ENCODE peak calls at places on chromosome 4, in five cellular contexts. One of them, this sample, is unnamed.

GRCh38 chr4:7019367-7019766 is 23.8 kb upstream of the TADA2B start:
- DNase-seq in tibial artery: no peak
- DNase-seq in HCT116: no peak
- DNase-seq in fibroblast of pulmonary artery: no peak
- DNase-seq in brain microvascular endothelial cell: no peak
- DNase-seq in this sample: no peak

GRCh38 chr4:26372525-26373172 is 51.8 kb downstream of the RBPJ start:
- DNase-seq in fibroblast of pulmonary artery: peak; percentile 77
- DNase-seq in tibial artery: no peak
- DNase-seq in HCT116: no peak
- DNase-seq in brain microvascular endothelial cell: peak; percentile 63
- DNase-seq in this sample: peak; percentile 16

GRCh38 chr4:141575884-141576283 is 60.5 kb upstream of the IL15 start:
- DNase-seq in HCT116: no peak
- DNase-seq in brain microvascular endothelial cell: no peak
- DNase-seq in fibroblast of pulmonary artery: no peak
- DNase-seq in tibial artery: no peak
- DNase-seq in this sample: no peak

GRCh38 chr4:101018836-101019235 is 328.5 kb downstream of the PPP3CA start:
- DNase-seq in brain microvascular endothelial cell: no peak
- DNase-seq in fibroblast of pulmonary artery: no peak
- DNase-seq in tibial artery: no peak
- DNase-seq in HCT116: no peak
- DNase-seq in this sample: no peak

GRCh38 chr4:143337600-143338287 is 1.1 kb downstream of the GAB1 start:
- DNase-seq in HCT116: no peak
- DNase-seq in fibroblast of pulmonary artery: peak; percentile 50
- DNase-seq in tibial artery: peak; percentile 49
- DNase-seq in brain microvascular endothelial cell: peak; percentile 37
- DNase-seq in this sample: peak; percentile 54

GRCh38 chr4:13399257-13399656 is 84.9 kb downstream of the RAB28 start:
- DNase-seq in brain microvascular endothelial cell: no peak
- DNase-seq in tibial artery: no peak
- DNase-seq in HCT116: no peak
- DNase-seq in fibroblast of pulmonary artery: peak; percentile 41
- DNase-seq in this sample: no peak

GRCh38 chr4:19689511-19689910 is 562.2 kb upstream of the SLIT2 start:
- DNase-seq in fibroblast of pulmonary artery: peak; percentile 89
- DNase-seq in brain microvascular endothelial cell: peak; percentile 79
- DNase-seq in HCT116: no peak
- DNase-seq in tibial artery: no peak
- DNase-seq in this sample: no peak

GRCh38 chr4:15936495-15936894 is 2.0 kb downstream of the FGFBP1 start:
- DNase-seq in fibroblast of pulmonary artery: no peak
- DNase-seq in brain microvascular endothelial cell: no peak
- DNase-seq in HCT116: no peak
- DNase-seq in tibial artery: no peak
- DNase-seq in this sample: no peak

GRCh38 chr4:15034071-15034764 is 31.9 kb downstream of the CPEB2 start:
- DNase-seq in tibial artery: no peak
- DNase-seq in fibroblast of pulmonary artery: peak; percentile 34
- DNase-seq in HCT116: no peak
- DNase-seq in brain microvascular endothelial cell: peak; percentile 77
- DNase-seq in this sample: no peak

GRCh38 chr4:140870427-140870826 is 114.2 kb upstream of the TBC1D9 start:
- DNase-seq in fibroblast of pulmonary artery: no peak
- DNase-seq in tibial artery: no peak
- DNase-seq in brain microvascular endothelial cell: no peak
- DNase-seq in HCT116: no peak
- DNase-seq in this sample: no peak

GRCh38 chr4:105619193-105619931 is 66.9 kb downstream of the ARHGEF38 start:
- DNase-seq in fibroblast of pulmonary artery: peak; percentile 51
- DNase-seq in tibial artery: peak; percentile 65
- DNase-seq in HCT116: no peak
- DNase-seq in brain microvascular endothelial cell: no peak
- DNase-seq in this sample: no peak

GRCh38 chr4:139522457-139522856 is 33.6 kb downstream of the SETD7 start:
- DNase-seq in tibial artery: no peak
- DNase-seq in HCT116: no peak
- DNase-seq in brain microvascular endothelial cell: no peak
- DNase-seq in fibroblast of pulmonary artery: no peak
- DNase-seq in this sample: peak; percentile 36

GRCh38 chr4:113901994-113902787 is 77.3 kb downstream of the ARSJ start:
- DNase-seq in HCT116: no peak
- DNase-seq in fibroblast of pulmonary artery: no peak
- DNase-seq in tibial artery: no peak
- DNase-seq in brain microvascular endothelial cell: no peak
- DNase-seq in this sample: no peak

GRCh38 chr4:188682321-188682720 is 543.1 kb downstream of the TRIML1 start:
- DNase-seq in tibial artery: no peak
- DNase-seq in fibroblast of pulmonary artery: no peak
- DNase-seq in brain microvascular endothelial cell: no peak
- DNase-seq in HCT116: no peak
- DNase-seq in this sample: no peak

GRCh38 chr4:156695163-156695562 is 276.4 kb downstream of the PDGFC start:
- DNase-seq in fibroblast of pulmonary artery: no peak
- DNase-seq in HCT116: no peak
- DNase-seq in brain microvascular endothelial cell: no peak
- DNase-seq in tibial artery: no peak
- DNase-seq in this sample: no peak

GRCh38 chr4:182560358-182560757 is 317.2 kb downstream of the TENM3 start:
- DNase-seq in brain microvascular endothelial cell: peak; percentile 50
- DNase-seq in tibial artery: no peak
- DNase-seq in fibroblast of pulmonary artery: no peak
- DNase-seq in HCT116: no peak
- DNase-seq in this sample: peak; percentile 94

GRCh38 chr4:140061194-140061593 is 92.8 kb downstream of the MAML3 start:
- DNase-seq in HCT116: no peak
- DNase-seq in brain microvascular endothelial cell: peak; percentile 50
- DNase-seq in fibroblast of pulmonary artery: peak; percentile 56
- DNase-seq in tibial artery: no peak
- DNase-seq in this sample: no peak

DNA sequence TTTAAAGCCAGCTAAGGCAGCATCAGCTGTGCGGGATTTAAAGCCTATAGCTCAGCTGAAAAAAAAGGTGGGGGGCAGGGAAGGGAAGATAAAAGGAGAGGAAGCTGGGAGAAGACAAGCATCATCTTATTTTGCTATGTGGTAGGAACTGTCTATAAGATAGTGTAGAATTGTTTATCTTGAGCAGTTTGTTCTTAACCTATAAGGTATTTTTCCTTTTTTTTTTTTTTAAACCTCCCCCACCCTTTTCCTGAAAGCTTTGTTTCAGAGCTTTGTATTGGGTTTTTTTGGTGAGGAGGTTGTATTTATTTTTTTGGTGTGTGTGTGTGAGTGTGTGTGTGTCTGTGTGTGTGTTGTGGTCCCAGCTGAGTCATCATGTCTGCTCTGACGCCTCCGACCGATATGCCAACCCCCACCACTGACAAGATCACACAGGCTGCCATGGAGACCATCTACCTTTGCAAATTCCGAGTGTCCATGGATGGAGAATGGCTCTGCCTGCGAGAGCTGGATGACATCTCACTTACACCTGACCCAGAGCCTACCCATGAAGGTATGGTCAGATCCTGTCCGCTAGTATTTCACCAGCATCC is 531 bp downstream of the RUFY3 start:
- DNase-seq in brain microvascular endothelial cell: peak; percentile 86
- DNase-seq in HCT116: no peak
- DNase-seq in fibroblast of pulmonary artery: peak; percentile 75
- DNase-seq in tibial artery: no peak
- DNase-seq in this sample: no peak
- H3K4me3 ChIP-seq in brain microvascular endothelial cell: peak overlapping the region; percentile 60
- H3K4me3 ChIP-seq in HCT116: no peak overlapping the region
- H3K4me3 ChIP-seq in fibroblast of pulmonary artery: peak overlapping the region; percentile 68
- H3K4me3 ChIP-seq in tibial artery: peak overlapping the region; percentile 53
- H3K4me3 ChIP-seq in this sample: peak overlapping the region; percentile 0

GRCh38 chr4:134024251-134024650 is 177.3 kb downstream of the PABPC4L start:
- DNase-seq in fibroblast of pulmonary artery: peak; percentile 17
- DNase-seq in HCT116: peak; percentile 34
- DNase-seq in brain microvascular endothelial cell: no peak
- DNase-seq in tibial artery: no peak
- DNase-seq in this sample: peak; percentile 43

GRCh38 chr4:134028411-134028810 is 173.2 kb downstream of the PABPC4L start:
- DNase-seq in fibroblast of pulmonary artery: no peak
- DNase-seq in tibial artery: no peak
- DNase-seq in HCT116: no peak
- DNase-seq in brain microvascular endothelial cell: no peak
- DNase-seq in this sample: no peak

GRCh38 chr4:134027931-134028330 is 173.7 kb downstream of the PABPC4L start:
- DNase-seq in fibroblast of pulmonary artery: peak; percentile 90
- DNase-seq in HCT116: peak; percentile 12
- DNase-seq in tibial artery: no peak
- DNase-seq in brain microvascular endothelial cell: peak; percentile 89
- DNase-seq in this sample: no peak
- H3K4me3 ChIP-seq in fibroblast of pulmonary artery: no peak overlapping the region
- H3K4me3 ChIP-seq in HCT116: no peak overlapping the region
- H3K4me3 ChIP-seq in tibial artery: no peak overlapping the region
- H3K4me3 ChIP-seq in brain microvascular endothelial cell: no peak overlapping the region
- H3K4me3 ChIP-seq in this sample: no peak overlapping the region

DNA sequence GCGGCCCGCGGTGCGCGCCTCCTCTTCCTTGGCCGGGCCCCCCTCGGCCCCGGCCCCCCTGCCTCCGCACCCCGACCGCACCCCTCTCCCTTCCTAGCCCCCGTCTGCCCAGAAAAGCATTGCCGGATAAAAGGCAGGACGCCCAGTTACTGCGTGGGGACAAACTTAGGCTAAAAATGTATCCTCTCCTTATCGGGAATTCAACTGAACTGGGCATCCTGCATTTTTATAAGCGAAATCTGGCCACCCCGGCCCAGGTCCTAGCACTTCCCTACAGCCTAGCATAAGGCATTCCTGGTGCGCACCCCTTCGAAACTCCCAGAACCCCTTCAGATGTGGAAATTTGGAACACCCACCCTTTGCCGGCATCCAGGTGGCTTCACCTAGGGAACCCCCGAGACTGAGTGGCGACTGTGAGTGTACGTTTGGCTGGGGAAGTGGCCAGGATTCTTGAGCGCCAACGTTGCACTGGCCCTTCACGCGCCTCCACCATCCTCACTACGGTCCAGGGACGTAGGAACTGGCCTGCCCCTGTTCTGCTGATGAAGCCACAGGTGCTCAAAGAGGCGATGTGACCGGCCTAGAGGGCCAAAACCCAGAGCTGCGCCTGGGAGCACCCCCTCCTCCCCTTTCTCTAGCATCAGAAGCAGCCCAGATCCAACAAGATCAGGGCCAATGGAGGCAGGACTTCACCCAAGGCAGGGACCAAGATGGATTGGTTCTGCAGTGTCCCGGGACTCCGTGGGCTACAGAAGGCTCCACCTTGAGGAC is 5.7 kb upstream of the RNF4 start:
- DNase-seq in brain microvascular endothelial cell: no peak
- DNase-seq in fibroblast of pulmonary artery: no peak
- DNase-seq in tibial artery: no peak
- DNase-seq in HCT116: no peak
- DNase-seq in this sample: peak; percentile 26
- H3K4me3 ChIP-seq in brain microvascular endothelial cell: peak overlapping the region; percentile 30
- H3K4me3 ChIP-seq in fibroblast of pulmonary artery: peak overlapping the region; percentile 28
- H3K4me3 ChIP-seq in tibial artery: peak overlapping the region; percentile 53
- H3K4me3 ChIP-seq in HCT116: peak overlapping the region; percentile 19
- H3K4me3 ChIP-seq in this sample: peak overlapping the region; percentile 56

GRCh38 chr4:150133605-150134004 is 55.4 kb downstream of the DCLK2 start:
- DNase-seq in tibial artery: no peak
- DNase-seq in fibroblast of pulmonary artery: no peak
- DNase-seq in HCT116: no peak
- DNase-seq in brain microvascular endothelial cell: no peak
- DNase-seq in this sample: no peak

GRCh38 chr4:150126880-150127236 is 48.6 kb downstream of the DCLK2 start:
- DNase-seq in fibroblast of pulmonary artery: peak; percentile 68
- DNase-seq in brain microvascular endothelial cell: peak; percentile 53
- DNase-seq in tibial artery: no peak
- DNase-seq in HCT116: no peak
- DNase-seq in this sample: no peak

GRCh38 chr4:150127757-150128156 is 49.5 kb downstream of the DCLK2 start:
- DNase-seq in HCT116: no peak
- DNase-seq in brain microvascular endothelial cell: no peak
- DNase-seq in fibroblast of pulmonary artery: no peak
- DNase-seq in tibial artery: no peak
- DNase-seq in this sample: no peak

GRCh38 chr4:150131581-150132228 is 53.5 kb downstream of the DCLK2 start:
- DNase-seq in HCT116: no peak
- DNase-seq in brain microvascular endothelial cell: no peak
- DNase-seq in tibial artery: no peak
- DNase-seq in fibroblast of pulmonary artery: no peak
- DNase-seq in this sample: no peak

DNA sequence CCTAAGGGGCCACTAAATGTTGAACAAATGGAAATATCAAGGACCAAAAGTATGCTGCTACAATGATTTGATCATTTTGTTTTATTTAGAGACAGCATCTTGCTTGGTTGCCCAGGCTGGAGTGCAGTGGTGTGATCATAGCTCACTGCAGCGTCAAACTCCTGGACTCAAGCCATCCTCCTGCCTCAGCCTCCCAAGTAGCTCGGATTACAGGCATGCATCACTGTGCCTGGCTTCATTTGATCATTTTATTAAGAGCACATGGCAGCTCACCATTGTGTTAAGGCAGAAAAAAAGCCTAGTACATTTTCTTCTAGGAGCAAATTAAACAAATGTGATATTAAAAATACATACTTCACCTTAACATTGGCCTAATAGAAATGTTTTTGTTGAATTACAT is 52.7 kb downstream of the DCLK2 start:
- DNase-seq in HCT116: no peak
- DNase-seq in fibroblast of pulmonary artery: peak; percentile 60
- DNase-seq in brain microvascular endothelial cell: peak; percentile 85
- DNase-seq in tibial artery: no peak
- DNase-seq in this sample: no peak
- H3K4me3 ChIP-seq in HCT116: no peak overlapping the region
- H3K4me3 ChIP-seq in fibroblast of pulmonary artery: no peak overlapping the region
- H3K4me3 ChIP-seq in brain microvascular endothelial cell: no peak overlapping the region
- H3K4me3 ChIP-seq in tibial artery: no peak overlapping the region
- H3K4me3 ChIP-seq in this sample: no peak overlapping the region

GRCh38 chr4:41203841-41204240 is 10.5 kb downstream of the APBB2 start:
- DNase-seq in HCT116: no peak
- DNase-seq in fibroblast of pulmonary artery: no peak
- DNase-seq in brain microvascular endothelial cell: no peak
- DNase-seq in tibial artery: no peak
- DNase-seq in this sample: no peak

GRCh38 chr4:41202356-41202755 is 12.0 kb downstream of the APBB2 start:
- DNase-seq in brain microvascular endothelial cell: no peak
- DNase-seq in fibroblast of pulmonary artery: no peak
- DNase-seq in tibial artery: no peak
- DNase-seq in HCT116: no peak
- DNase-seq in this sample: no peak

GRCh38 chr4:41204400-41204978 is 9.9 kb downstream of the APBB2 start:
- DNase-seq in HCT116: peak; percentile 67
- DNase-seq in tibial artery: no peak
- DNase-seq in fibroblast of pulmonary artery: peak; percentile 79
- DNase-seq in brain microvascular endothelial cell: peak; percentile 80
- DNase-seq in this sample: no peak

GRCh38 chr4:41205130-41205529 is 9.2 kb downstream of the APBB2 start:
- DNase-seq in tibial artery: no peak
- DNase-seq in brain microvascular endothelial cell: no peak
- DNase-seq in HCT116: no peak
- DNase-seq in fibroblast of pulmonary artery: no peak
- DNase-seq in this sample: no peak

DNA sequence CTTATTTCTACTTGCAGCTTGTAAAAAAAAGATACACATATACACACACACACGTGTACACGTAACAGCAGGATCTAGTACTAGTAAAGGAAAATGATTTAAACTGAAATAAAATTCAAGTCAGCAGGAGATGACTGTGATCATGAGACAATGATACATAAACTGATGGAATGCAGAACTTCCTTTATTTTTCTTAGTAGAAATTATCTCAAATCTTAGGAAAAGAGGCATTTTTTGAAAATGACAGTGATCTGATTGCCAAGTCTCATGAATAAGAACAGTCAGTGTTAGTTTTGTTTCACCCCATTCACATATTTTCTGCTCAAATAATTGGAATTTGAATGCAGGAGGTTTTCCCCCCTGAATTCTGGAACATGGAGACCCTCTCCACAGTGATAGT is 11.2 kb downstream of the APBB2 start:
- DNase-seq in tibial artery: no peak
- DNase-seq in HCT116: no peak
- DNase-seq in brain microvascular endothelial cell: no peak
- DNase-seq in fibroblast of pulmonary artery: peak; percentile 65
- DNase-seq in this sample: no peak
- H3K4me3 ChIP-seq in tibial artery: no peak overlapping the region
- H3K4me3 ChIP-seq in HCT116: no peak overlapping the region
- H3K4me3 ChIP-seq in brain microvascular endothelial cell: no peak overlapping the region
- H3K4me3 ChIP-seq in fibroblast of pulmonary artery: peak overlapping the region; percentile 0
- H3K4me3 ChIP-seq in this sample: no peak overlapping the region